ENCODE peak calls at places on chromosome 17, in four cellular contexts. One of them, this sample, is unnamed. For H3K36me3, the result is how much of the 10 kb centered on the place peaks cover.

GRCh38 chr17:64441772-64442549 is 7.0 kb upstream of the MILR1 start:
- DNase-seq in MM.1S: peak
- DNase-seq in uterus: no peak
- DNase-seq in fibroblast of lung: peak
- DNase-seq in this sample: no peak

GRCh38 chr17:42507671-42508070 is 28.4 kb upstream of the NAGLU start:
- DNase-seq in MM.1S: no peak
- DNase-seq in uterus: no peak
- DNase-seq in fibroblast of lung: no peak
- DNase-seq in this sample: no peak

GRCh38 chr17:10033982-10034381 is 128.9 kb upstream of the RCVRN start:
- DNase-seq in MM.1S: no peak
- DNase-seq in uterus: no peak
- DNase-seq in fibroblast of lung: peak
- DNase-seq in this sample: no peak

GRCh38 chr17:740240-741055 is 8.1 kb downstream of the TLCD3A start:
- DNase-seq in MM.1S: no peak
- DNase-seq in uterus: no peak
- DNase-seq in fibroblast of lung: no peak
- DNase-seq in this sample: no peak

GRCh38 chr17:81858170-81858966 is 2.0 kb downstream of the P4HB start:
- DNase-seq in MM.1S: peak
- DNase-seq in uterus: no peak
- DNase-seq in fibroblast of lung: no peak
- DNase-seq in this sample: no peak

GRCh38 chr17:50220811-50221210 is 19.4 kb upstream of the COL1A1 start:
- DNase-seq in MM.1S: no peak
- DNase-seq in uterus: no peak
- DNase-seq in fibroblast of lung: no peak
- DNase-seq in this sample: no peak

GRCh38 chr17:73393962-73394361 is 82.2 kb upstream of the CDC42EP4 start:
- DNase-seq in MM.1S: no peak
- DNase-seq in uterus: no peak
- DNase-seq in fibroblast of lung: peak
- DNase-seq in this sample: no peak

GRCh38 chr17:37774508-37774907 is 29.6 kb upstream of the HNF1B start:
- DNase-seq in MM.1S: peak
- DNase-seq in uterus: no peak
- DNase-seq in fibroblast of lung: no peak
- DNase-seq in this sample: no peak

GRCh38 chr17:78127240-78127887 is 1.2 kb downstream of the TMC6 start:
- DNase-seq in MM.1S: peak
- DNase-seq in uterus: no peak
- DNase-seq in fibroblast of lung: no peak
- DNase-seq in this sample: no peak

GRCh38 chr17:77145635-77146632 is 5.2 kb downstream of the SEC14L1 start:
- DNase-seq in MM.1S: peak
- DNase-seq in uterus: no peak
- DNase-seq in fibroblast of lung: peak
- DNase-seq in this sample: peak

GRCh38 chr17:29710891-29711418 is 88.2 kb upstream of the CORO6 start:
- DNase-seq in MM.1S: no peak
- DNase-seq in uterus: no peak
- DNase-seq in fibroblast of lung: peak
- DNase-seq in this sample: peak

GRCh38 chr17:55446581-55447205 is 25.1 kb upstream of the MMD start:
- DNase-seq in MM.1S: no peak
- DNase-seq in uterus: no peak
- DNase-seq in fibroblast of lung: no peak
- DNase-seq in this sample: no peak

GRCh38 chr17:51435171-51435552 is 174.8 kb downstream of the UTP18 start:
- DNase-seq in MM.1S: no peak
- DNase-seq in uterus: no peak
- DNase-seq in fibroblast of lung: no peak
- DNase-seq in this sample: no peak

GRCh38 chr17:38922538-38923291 is 2.7 kb upstream of the LASP1NB start:
- DNase-seq in MM.1S: no peak
- DNase-seq in uterus: peak
- DNase-seq in fibroblast of lung: peak
- DNase-seq in this sample: no peak

GRCh38 chr17:22270381-22270780 is 578.1 kb downstream of the KCNJ18 start:
- DNase-seq in MM.1S: no peak
- DNase-seq in uterus: no peak
- DNase-seq in fibroblast of lung: no peak
- DNase-seq in this sample: no peak

GRCh38 chr17:6576038-6576437 is 19.7 kb upstream of the PITPNM3 start:
- DNase-seq in MM.1S: no peak
- DNase-seq in uterus: no peak
- DNase-seq in fibroblast of lung: no peak
- DNase-seq in this sample: no peak

GRCh38 chr17:3693099-3693498 is 2.9 kb downstream of the P2RX5 start:
- DNase-seq in MM.1S: no peak
- DNase-seq in uterus: no peak
- DNase-seq in fibroblast of lung: no peak
- DNase-seq in this sample: no peak

GRCh38 chr17:3689262-3690093 is 6.5 kb downstream of the P2RX5 start:
- DNase-seq in MM.1S: no peak
- DNase-seq in uterus: no peak
- DNase-seq in fibroblast of lung: no peak
- DNase-seq in this sample: no peak

GRCh38 chr17:3692346-3692745 is 3.6 kb downstream of the P2RX5 start:
- DNase-seq in MM.1S: no peak
- DNase-seq in uterus: no peak
- DNase-seq in fibroblast of lung: no peak
- DNase-seq in this sample: no peak

GRCh38 chr17:3690094-3690715 is 5.8 kb downstream of the P2RX5 start:
- DNase-seq in MM.1S: no peak
- DNase-seq in uterus: no peak
- DNase-seq in fibroblast of lung: no peak
- DNase-seq in this sample: no peak

DNA sequence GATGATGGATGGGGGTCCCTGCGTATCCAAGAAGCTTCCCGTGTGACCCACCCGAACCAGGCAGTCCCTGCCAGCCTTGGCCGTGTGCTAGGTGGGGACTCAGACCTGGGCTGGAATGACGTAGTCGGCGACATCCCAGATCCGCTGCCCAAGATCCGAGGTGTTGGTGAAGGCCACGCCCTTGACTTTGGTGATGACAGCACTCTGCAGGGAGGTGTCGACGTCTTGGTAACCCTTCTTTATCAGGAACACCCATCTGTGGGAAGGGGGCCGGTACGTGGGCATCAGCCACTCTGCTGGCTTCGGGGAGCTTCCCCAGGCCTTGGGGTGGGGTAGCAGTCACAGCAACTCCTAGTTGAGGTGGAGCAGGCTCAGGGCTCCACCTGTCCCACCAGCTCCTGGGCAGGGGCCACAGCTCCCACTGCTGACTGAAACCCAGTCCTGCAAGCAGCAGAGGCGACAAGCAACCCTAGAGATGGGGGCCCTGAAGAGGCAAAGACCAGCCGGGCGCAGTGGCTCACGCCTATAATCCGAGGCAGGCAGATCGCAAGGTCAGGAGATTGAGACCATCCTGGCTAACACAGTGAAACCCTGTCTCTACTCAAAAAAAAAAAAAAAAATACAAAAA is 4.3 kb downstream of the P2RX5 start:
- DNase-seq in MM.1S: no peak
- DNase-seq in uterus: no peak
- DNase-seq in fibroblast of lung: no peak
- DNase-seq in this sample: no peak
- TF ChIP-seq CTCF in MM.1S: no peak
- TF ChIP-seq CTCF in uterus: no peak
- TF ChIP-seq CTCF in fibroblast of lung: no peak
- TF ChIP-seq CTCF in this sample: no peak

DNA sequence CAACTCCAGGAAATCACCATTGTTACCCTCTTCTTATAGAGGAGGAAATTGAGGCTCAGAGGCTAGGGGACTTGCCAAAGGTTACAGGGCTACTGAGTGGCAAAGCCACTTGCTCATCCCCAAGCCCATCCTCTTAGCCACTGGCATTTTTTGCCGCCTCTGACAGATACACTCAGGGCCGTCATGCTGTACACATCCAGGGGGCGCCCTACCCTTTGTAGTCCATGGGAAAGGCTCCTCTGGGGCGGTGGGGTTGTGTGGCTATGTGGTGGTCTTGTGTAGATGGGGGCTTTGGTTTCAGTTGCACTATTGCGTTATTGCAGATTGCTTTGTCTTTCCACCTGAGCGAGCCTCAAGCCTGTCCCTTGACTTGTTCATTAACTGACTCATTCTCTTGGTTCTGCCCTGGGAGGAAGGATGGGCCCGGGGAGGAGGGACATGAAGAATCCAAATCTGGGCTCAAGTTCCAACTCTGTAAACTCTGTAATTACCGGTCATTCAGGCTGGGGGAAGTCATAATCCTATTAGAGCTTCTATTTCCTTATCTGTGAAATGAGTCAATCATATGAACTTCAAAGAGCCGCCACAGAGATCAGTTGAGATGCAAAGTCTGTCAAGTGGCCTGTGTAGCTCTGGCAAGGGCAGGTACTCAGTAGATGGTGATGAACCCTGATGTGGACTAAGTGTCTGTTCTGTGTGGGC is 2.8 kb downstream of the NOS2 start:
- DNase-seq in MM.1S: no peak
- DNase-seq in uterus: no peak
- DNase-seq in fibroblast of lung: no peak
- DNase-seq in this sample: no peak
- H3K36me3 ChIP-seq in MM.1S: under half
- H3K36me3 ChIP-seq in uterus: under half
- H3K36me3 ChIP-seq in fibroblast of lung: under half
- H3K36me3 ChIP-seq in this sample: under half

GRCh38 chr17:3475812-3476686 is at the start of gene ASPA:
- DNase-seq in MM.1S: no peak
- DNase-seq in uterus: no peak
- DNase-seq in fibroblast of lung: peak
- DNase-seq in this sample: no peak
- H3K4me3 ChIP-seq in MM.1S: no peak
- H3K4me3 ChIP-seq in uterus: peak
- H3K4me3 ChIP-seq in fibroblast of lung: peak
- H3K4me3 ChIP-seq in this sample: no peak

DNA sequence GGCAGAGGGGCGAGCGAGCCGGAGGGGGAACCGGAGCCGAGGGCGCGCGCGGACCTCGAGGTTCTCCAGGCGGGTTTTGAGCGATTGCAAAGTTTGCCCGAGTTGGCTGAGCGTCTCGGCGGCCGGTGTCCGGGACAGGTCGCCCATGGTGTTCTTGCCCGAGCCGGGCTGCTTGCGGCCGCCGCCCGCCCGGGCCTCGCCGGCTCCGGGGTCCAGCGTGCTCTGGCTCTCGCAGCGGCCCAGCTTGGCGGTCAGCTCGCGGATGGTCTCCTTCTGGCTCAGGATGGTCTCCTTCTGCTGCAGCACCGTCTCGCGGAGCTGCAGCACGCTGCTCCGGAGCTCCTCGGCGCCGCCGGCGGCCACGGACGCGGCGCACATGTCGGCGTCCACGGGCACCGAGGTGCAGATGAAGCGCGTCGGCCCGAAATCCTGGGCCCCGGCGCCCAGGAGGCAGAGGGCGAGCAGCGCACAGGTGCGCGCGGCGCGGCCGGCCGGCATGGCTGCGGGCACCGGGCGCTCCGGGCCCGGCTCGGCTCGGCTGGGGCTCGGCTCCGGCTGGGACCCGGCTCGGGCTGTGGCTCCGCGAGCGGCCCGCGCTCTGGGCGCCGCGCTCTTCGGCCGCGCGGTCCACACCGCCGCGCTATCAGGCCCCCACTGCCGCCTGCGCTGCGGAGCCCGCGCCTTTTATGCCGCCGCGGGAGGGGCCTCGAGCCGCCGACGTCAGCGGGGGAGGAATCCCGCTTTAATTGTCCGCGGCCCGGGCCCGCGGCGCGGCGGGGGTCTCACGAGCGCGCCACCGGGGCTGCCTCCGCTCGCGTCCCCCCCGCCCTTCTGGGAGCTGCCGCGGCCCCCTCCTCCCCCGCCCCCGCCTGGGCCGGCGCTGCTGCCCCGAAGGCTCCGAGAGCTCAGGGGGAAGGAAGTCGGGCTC is at the start of gene NPTX1:
- DNase-seq in MM.1S: no peak
- DNase-seq in uterus: no peak
- DNase-seq in fibroblast of lung: no peak
- DNase-seq in this sample: no peak
- TF ChIP-seq CTCF in MM.1S: no peak
- TF ChIP-seq CTCF in uterus: no peak
- TF ChIP-seq CTCF in fibroblast of lung: no peak
- TF ChIP-seq CTCF in this sample: no peak